ENCODE peak calls at places on chromosomes 6 and 20, in eight cellular contexts. F, B, N, Z, S, I, C and A are unnamed samples.

GRCh38 chr6:113351183-113351834 is 505.8 kb upstream of the MARCKS start:
- DNase-seq in F (no peak), B (no peak), N (no peak), Z (peak; percentile 30), S (peak; percentile 32), I (no peak), C (peak; percentile 92), A (no peak)

GRCh38 chr20:61253640-61254511 is 1.8 kb downstream of the CDH4 start:
- DNase-seq in F (no peak), B (no peak), N (peak; percentile 43), Z (no peak), S (no peak), I (no peak), C (peak; percentile 61), A (no peak)

GRCh38 chr6:70094156-70094555 is 208.7 kb downstream of the COL9A1 start:
- DNase-seq in F (no peak), B (no peak), N (no peak), Z (no peak), S (no peak), I (no peak), C (no peak), A (no peak)

GRCh38 chr20:32976746-32977145 is 27.5 kb downstream of the SUN5 start:
- DNase-seq in F (peak; percentile 17), B (no peak), N (no peak), Z (no peak), S (no peak), I (no peak), C (no peak), A (no peak)

GRCh38 chr20:10433623-10434466 is at the start of gene MKKS:
- DNase-seq in F (peak; percentile 89), B (peak; percentile 77), N (peak; percentile 80), Z (peak; percentile 83), S (peak; percentile 95), I (peak; percentile 94), C (peak; percentile 94), A (peak; percentile 64)

GRCh38 chr20:1669304-1669703 is 11.7 kb upstream of the SIRPG start:
- DNase-seq in F (no peak), B (no peak), N (no peak), Z (no peak), S (peak; percentile 74), I (peak; percentile 44), C (peak; percentile 18), A (no peak)

GRCh38 chr6:80728340-80728739 is 621.9 kb downstream of the BCKDHB start:
- DNase-seq in F (no peak), B (no peak), N (no peak), Z (no peak), S (no peak), I (no peak), C (no peak), A (no peak)

GRCh38 chr6:137903933-137904821 is 37.1 kb downstream of the TNFAIP3 start:
- DNase-seq in F (no peak), B (no peak), N (peak; percentile 13), Z (no peak), S (no peak), I (no peak), C (peak; percentile 72), A (no peak)

GRCh38 chr6:134961366-134961765 is 11.5 kb upstream of the ALDH8A1 start:
- DNase-seq in F (no peak), B (no peak), N (no peak), Z (no peak), S (no peak), I (no peak), C (no peak), A (no peak)

GRCh38 chr6:157579467-157580031 is 198.6 kb downstream of the ZDHHC14 start:
- DNase-seq in F (peak; percentile 5), B (no peak), N (no peak), Z (no peak), S (no peak), I (no peak), C (peak; percentile 43), A (no peak)

GRCh38 chr6:163579880-163580295 is 165.4 kb downstream of the QKI start:
- DNase-seq in F (no peak), B (no peak), N (no peak), Z (no peak), S (peak; percentile 29), I (no peak), C (peak; percentile 45), A (no peak)

GRCh38 chr6:142027074-142027473 is 105.7 kb upstream of the GJE1 start:
- DNase-seq in F (no peak), B (no peak), N (no peak), Z (no peak), S (no peak), I (no peak), C (no peak), A (no peak)

GRCh38 chr6:159692303-159693127 is 526 bp downstream of the SOD2 start:
- DNase-seq in F (peak; percentile 37), B (peak; percentile 43), N (peak; percentile 49), Z (peak; percentile 49), S (peak; percentile 63), I (peak; percentile 52), C (peak; percentile 60), A (no peak)

GRCh38 chr6:25876203-25876602 is 2.2 kb upstream of the SLC17A3 start:
- DNase-seq in F (no peak), B (no peak), N (no peak), Z (no peak), S (no peak), I (no peak), C (no peak), A (no peak)

GRCh38 chr6:170271771-170272314 is 19.0 kb downstream of the DLL1 start:
- DNase-seq in F (no peak), B (peak; percentile 52), N (no peak), Z (peak; percentile 34), S (peak; percentile 56), I (peak; percentile 48), C (no peak), A (no peak)

GRCh38 chr20:10800288-10800687 is 126.5 kb upstream of the JAG1 start:
- DNase-seq in F (no peak), B (no peak), N (no peak), Z (no peak), S (no peak), I (no peak), C (no peak), A (no peak)

DNA sequence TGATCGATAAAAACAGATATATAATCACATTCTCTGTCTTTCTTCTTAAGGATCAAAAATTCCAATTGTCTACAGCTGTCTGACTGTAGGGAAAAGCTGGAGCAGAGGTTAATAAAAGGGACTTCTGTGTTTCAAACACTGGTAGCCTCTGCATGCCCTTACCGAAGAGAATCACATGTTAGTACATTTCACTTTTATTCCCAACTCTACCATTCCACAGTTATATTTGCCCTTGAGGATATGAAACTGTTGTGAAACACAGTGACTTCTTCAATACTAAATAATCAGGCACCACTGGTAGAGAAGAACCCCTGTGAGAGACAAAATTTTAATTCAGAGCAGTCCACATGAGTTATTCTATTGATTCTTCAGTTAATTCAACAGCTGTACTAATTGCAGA is 1187.3 kb upstream of the CITED2 start:
- DNase-seq in F (no peak), B (no peak), N (no peak), Z (no peak), S (no peak), I (no peak), C (no peak), A (no peak)
- H3K27ac ChIP-seq in F (no peak overlapping the region), B (no peak overlapping the region), N (no peak overlapping the region), Z (no peak overlapping the region), S (no peak overlapping the region), I (no peak overlapping the region), C (no peak overlapping the region), A (no peak overlapping the region)

GRCh38 chr6:16473184-16473907 is 235.0 kb downstream of the GMPR start:
- DNase-seq in F (no peak), B (no peak), N (no peak), Z (no peak), S (no peak), I (no peak), C (no peak), A (no peak)

GRCh38 chr6:16471222-16471784 is 232.9 kb downstream of the GMPR start:
- DNase-seq in F (no peak), B (no peak), N (no peak), Z (no peak), S (no peak), I (no peak), C (peak; percentile 43), A (no peak)

GRCh38 chr6:16471898-16472297 is 233.5 kb downstream of the GMPR start:
- DNase-seq in F (no peak), B (no peak), N (no peak), Z (no peak), S (no peak), I (no peak), C (no peak), A (no peak)

GRCh38 chr6:16473908-16474791 is 235.8 kb downstream of the GMPR start:
- DNase-seq in F (no peak), B (no peak), N (no peak), Z (no peak), S (no peak), I (no peak), C (no peak), A (no peak)

GRCh38 chr6:16472349-16473069 is 234.1 kb downstream of the GMPR start:
- DNase-seq in F (no peak), B (no peak), N (peak; percentile 12), Z (no peak), S (no peak), I (no peak), C (peak; percentile 68), A (no peak)
- H3K27ac ChIP-seq in F (no peak overlapping the region), B (no peak overlapping the region), N (no peak overlapping the region), Z (no peak overlapping the region), S (no peak overlapping the region), I (no peak overlapping the region), C (no peak overlapping the region), A (no peak overlapping the region)

DNA sequence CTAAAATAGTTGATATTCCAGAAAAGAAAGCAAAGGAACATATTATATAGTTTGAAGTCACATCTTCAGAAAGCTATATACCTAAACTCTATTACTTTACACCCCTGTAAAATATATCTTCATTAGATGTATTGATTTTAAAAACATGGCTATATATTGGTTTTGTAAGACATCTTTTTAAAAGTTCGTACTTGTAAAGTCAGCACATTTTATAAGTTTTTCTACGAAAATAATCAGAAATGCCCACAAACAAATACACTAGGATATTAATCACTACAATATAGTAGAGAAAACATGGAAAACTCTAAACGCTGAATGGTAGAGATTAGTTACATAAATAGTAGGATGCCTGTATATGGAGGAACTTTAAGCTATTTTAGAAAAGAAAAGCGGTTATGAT is 52.9 kb downstream of the RNF217 start:
- DNase-seq in F (no peak), B (no peak), N (no peak), Z (no peak), S (no peak), I (no peak), C (no peak), A (no peak)
- H3K27ac ChIP-seq in F (peak overlapping the region; percentile 74), B (no peak overlapping the region), N (no peak overlapping the region), Z (no peak overlapping the region), S (no peak overlapping the region), I (no peak overlapping the region), C (no peak overlapping the region), A (peak overlapping the region; percentile 77)

GRCh38 chr6:149464411-149464810 is 20.4 kb downstream of the ZC3H12D start:
- DNase-seq in F (no peak), B (no peak), N (no peak), Z (no peak), S (no peak), I (no peak), C (no peak), A (no peak)
- H3K27ac ChIP-seq in F (no peak overlapping the region), B (no peak overlapping the region), N (no peak overlapping the region), Z (no peak overlapping the region), S (no peak overlapping the region), I (no peak overlapping the region), C (no peak overlapping the region), A (no peak overlapping the region)